ENCODE peak calls at places on chromosomes 4 and X, in eight cellular contexts. One of them, this sample, is unnamed.
A peak's percentile ranks its signal among the peaks of the same experiment; 100 is the strongest.

GRCh38 chr4:47486306-47486705 is 1.2 kb downstream of the ATP10D start:
- DNase-seq in BE2C: no peak
- DNase-seq in stimulated activated effector memory CD8-positive, alpha-beta T cell treated with anti-CD3 and anti-CD28 coated beads, Interleukin-12 subunit alpha, Interleukin-12 subunit beta, amount 100 ng/mL, for 72 hours: no peak
- DNase-seq in esophagus squamous epithelium: no peak
- DNase-seq in G401: no peak
- DNase-seq in stimulated activated CD8-positive, alpha-beta memory T cell treated with anti-CD3 and anti-CD28 coated beads, Interleukin-4, amount 100 ng/mL, for 4 hours: no peak
- DNase-seq in activated CD4-positive, alpha-beta T cell treated with anti-CD3 and anti-CD28 coated beads, Interleukin-2, amount 50 U/mL, for 1 hour: no peak
- DNase-seq in EL: peak; percentile 25
- DNase-seq in this sample: no peak

GRCh38 chr4:67104145-67104544 is 441.2 kb downstream of the CENPC start:
- DNase-seq in EL: no peak
- DNase-seq in stimulated activated effector memory CD8-positive, alpha-beta T cell treated with anti-CD3 and anti-CD28 coated beads, Interleukin-12 subunit alpha, Interleukin-12 subunit beta, amount 100 ng/mL, for 72 hours: no peak
- DNase-seq in esophagus squamous epithelium: no peak
- DNase-seq in G401: no peak
- DNase-seq in BE2C: no peak
- DNase-seq in activated CD4-positive, alpha-beta T cell treated with anti-CD3 and anti-CD28 coated beads, Interleukin-2, amount 50 U/mL, for 1 hour: no peak
- DNase-seq in stimulated activated CD8-positive, alpha-beta memory T cell treated with anti-CD3 and anti-CD28 coated beads, Interleukin-4, amount 100 ng/mL, for 4 hours: no peak
- DNase-seq in this sample: no peak

GRCh38 chrX:118347131-118347530 is 1.2 kb downstream of the WDR44 start:
- DNase-seq in G401: peak; percentile 19
- DNase-seq in EL: peak; percentile 69
- DNase-seq in stimulated activated CD8-positive, alpha-beta memory T cell treated with anti-CD3 and anti-CD28 coated beads, Interleukin-4, amount 100 ng/mL, for 4 hours: no peak
- DNase-seq in BE2C: no peak
- DNase-seq in activated CD4-positive, alpha-beta T cell treated with anti-CD3 and anti-CD28 coated beads, Interleukin-2, amount 50 U/mL, for 1 hour: no peak
- DNase-seq in stimulated activated effector memory CD8-positive, alpha-beta T cell treated with anti-CD3 and anti-CD28 coated beads, Interleukin-12 subunit alpha, Interleukin-12 subunit beta, amount 100 ng/mL, for 72 hours: no peak
- DNase-seq in esophagus squamous epithelium: no peak
- DNase-seq in this sample: no peak

GRCh38 chr4:159248383-159249178 is 145.7 kb downstream of the RAPGEF2 start:
- DNase-seq in G401: peak; percentile 80
- DNase-seq in stimulated activated CD8-positive, alpha-beta memory T cell treated with anti-CD3 and anti-CD28 coated beads, Interleukin-4, amount 100 ng/mL, for 4 hours: no peak
- DNase-seq in activated CD4-positive, alpha-beta T cell treated with anti-CD3 and anti-CD28 coated beads, Interleukin-2, amount 50 U/mL, for 1 hour: no peak
- DNase-seq in EL: peak; percentile 37
- DNase-seq in BE2C: no peak
- DNase-seq in stimulated activated effector memory CD8-positive, alpha-beta T cell treated with anti-CD3 and anti-CD28 coated beads, Interleukin-12 subunit alpha, Interleukin-12 subunit beta, amount 100 ng/mL, for 72 hours: no peak
- DNase-seq in esophagus squamous epithelium: no peak
- DNase-seq in this sample: no peak

GRCh38 chrX:31524182-31524581 is 452.3 kb upstream of the FTHL17 start:
- DNase-seq in activated CD4-positive, alpha-beta T cell treated with anti-CD3 and anti-CD28 coated beads, Interleukin-2, amount 50 U/mL, for 1 hour: no peak
- DNase-seq in EL: no peak
- DNase-seq in BE2C: no peak
- DNase-seq in stimulated activated effector memory CD8-positive, alpha-beta T cell treated with anti-CD3 and anti-CD28 coated beads, Interleukin-12 subunit alpha, Interleukin-12 subunit beta, amount 100 ng/mL, for 72 hours: no peak
- DNase-seq in esophagus squamous epithelium: no peak
- DNase-seq in stimulated activated CD8-positive, alpha-beta memory T cell treated with anti-CD3 and anti-CD28 coated beads, Interleukin-4, amount 100 ng/mL, for 4 hours: no peak
- DNase-seq in G401: no peak
- DNase-seq in this sample: no peak

GRCh38 chrX:40845331-40845911 is 110.1 kb upstream of the MED14 start:
- DNase-seq in esophagus squamous epithelium: no peak
- DNase-seq in G401: peak; percentile 2
- DNase-seq in stimulated activated effector memory CD8-positive, alpha-beta T cell treated with anti-CD3 and anti-CD28 coated beads, Interleukin-12 subunit alpha, Interleukin-12 subunit beta, amount 100 ng/mL, for 72 hours: no peak
- DNase-seq in stimulated activated CD8-positive, alpha-beta memory T cell treated with anti-CD3 and anti-CD28 coated beads, Interleukin-4, amount 100 ng/mL, for 4 hours: no peak
- DNase-seq in EL: peak; percentile 89
- DNase-seq in BE2C: no peak
- DNase-seq in activated CD4-positive, alpha-beta T cell treated with anti-CD3 and anti-CD28 coated beads, Interleukin-2, amount 50 U/mL, for 1 hour: no peak
- DNase-seq in this sample: no peak

GRCh38 chrX:8346060-8346459 is 118.6 kb upstream of the VCX3B start:
- DNase-seq in esophagus squamous epithelium: no peak
- DNase-seq in stimulated activated effector memory CD8-positive, alpha-beta T cell treated with anti-CD3 and anti-CD28 coated beads, Interleukin-12 subunit alpha, Interleukin-12 subunit beta, amount 100 ng/mL, for 72 hours: no peak
- DNase-seq in G401: no peak
- DNase-seq in EL: no peak
- DNase-seq in activated CD4-positive, alpha-beta T cell treated with anti-CD3 and anti-CD28 coated beads, Interleukin-2, amount 50 U/mL, for 1 hour: no peak
- DNase-seq in BE2C: no peak
- DNase-seq in stimulated activated CD8-positive, alpha-beta memory T cell treated with anti-CD3 and anti-CD28 coated beads, Interleukin-4, amount 100 ng/mL, for 4 hours: no peak
- DNase-seq in this sample: no peak

GRCh38 chrX:148298737-148299136 is 201.7 kb upstream of the AFF2 start:
- DNase-seq in esophagus squamous epithelium: no peak
- DNase-seq in G401: no peak
- DNase-seq in BE2C: no peak
- DNase-seq in stimulated activated effector memory CD8-positive, alpha-beta T cell treated with anti-CD3 and anti-CD28 coated beads, Interleukin-12 subunit alpha, Interleukin-12 subunit beta, amount 100 ng/mL, for 72 hours: no peak
- DNase-seq in stimulated activated CD8-positive, alpha-beta memory T cell treated with anti-CD3 and anti-CD28 coated beads, Interleukin-4, amount 100 ng/mL, for 4 hours: no peak
- DNase-seq in activated CD4-positive, alpha-beta T cell treated with anti-CD3 and anti-CD28 coated beads, Interleukin-2, amount 50 U/mL, for 1 hour: no peak
- DNase-seq in EL: no peak
- DNase-seq in this sample: no peak

GRCh38 chrX:40663078-40663740 is 15.8 kb upstream of the CXorf38 start:
- DNase-seq in stimulated activated CD8-positive, alpha-beta memory T cell treated with anti-CD3 and anti-CD28 coated beads, Interleukin-4, amount 100 ng/mL, for 4 hours: no peak
- DNase-seq in esophagus squamous epithelium: no peak
- DNase-seq in activated CD4-positive, alpha-beta T cell treated with anti-CD3 and anti-CD28 coated beads, Interleukin-2, amount 50 U/mL, for 1 hour: no peak
- DNase-seq in BE2C: no peak
- DNase-seq in stimulated activated effector memory CD8-positive, alpha-beta T cell treated with anti-CD3 and anti-CD28 coated beads, Interleukin-12 subunit alpha, Interleukin-12 subunit beta, amount 100 ng/mL, for 72 hours: no peak
- DNase-seq in G401: no peak
- DNase-seq in EL: no peak
- DNase-seq in this sample: no peak

GRCh38 chrX:125680366-125680765 is 360.7 kb downstream of the TEX13C start:
- DNase-seq in activated CD4-positive, alpha-beta T cell treated with anti-CD3 and anti-CD28 coated beads, Interleukin-2, amount 50 U/mL, for 1 hour: no peak
- DNase-seq in stimulated activated effector memory CD8-positive, alpha-beta T cell treated with anti-CD3 and anti-CD28 coated beads, Interleukin-12 subunit alpha, Interleukin-12 subunit beta, amount 100 ng/mL, for 72 hours: no peak
- DNase-seq in stimulated activated CD8-positive, alpha-beta memory T cell treated with anti-CD3 and anti-CD28 coated beads, Interleukin-4, amount 100 ng/mL, for 4 hours: no peak
- DNase-seq in G401: no peak
- DNase-seq in EL: no peak
- DNase-seq in BE2C: no peak
- DNase-seq in esophagus squamous epithelium: no peak
- DNase-seq in this sample: no peak

GRCh38 chr4:2937986-2938385 is 25.2 kb downstream of the NOP14 start:
- DNase-seq in BE2C: no peak
- DNase-seq in activated CD4-positive, alpha-beta T cell treated with anti-CD3 and anti-CD28 coated beads, Interleukin-2, amount 50 U/mL, for 1 hour: no peak
- DNase-seq in EL: no peak
- DNase-seq in stimulated activated CD8-positive, alpha-beta memory T cell treated with anti-CD3 and anti-CD28 coated beads, Interleukin-4, amount 100 ng/mL, for 4 hours: no peak
- DNase-seq in stimulated activated effector memory CD8-positive, alpha-beta T cell treated with anti-CD3 and anti-CD28 coated beads, Interleukin-12 subunit alpha, Interleukin-12 subunit beta, amount 100 ng/mL, for 72 hours: no peak
- DNase-seq in esophagus squamous epithelium: no peak
- DNase-seq in G401: no peak
- DNase-seq in this sample: peak; percentile 24

GRCh38 chrX:118974088-118974907 is at the start of gene LONRF3:
- DNase-seq in esophagus squamous epithelium: no peak
- DNase-seq in activated CD4-positive, alpha-beta T cell treated with anti-CD3 and anti-CD28 coated beads, Interleukin-2, amount 50 U/mL, for 1 hour: peak; percentile 68
- DNase-seq in stimulated activated effector memory CD8-positive, alpha-beta T cell treated with anti-CD3 and anti-CD28 coated beads, Interleukin-12 subunit alpha, Interleukin-12 subunit beta, amount 100 ng/mL, for 72 hours: peak; percentile 17
- DNase-seq in EL: peak; percentile 28
- DNase-seq in BE2C: peak; percentile 22
- DNase-seq in G401: peak; percentile 83
- DNase-seq in stimulated activated CD8-positive, alpha-beta memory T cell treated with anti-CD3 and anti-CD28 coated beads, Interleukin-4, amount 100 ng/mL, for 4 hours: peak; percentile 33
- DNase-seq in this sample: peak; percentile 75

This sample was measured in Peyer's patch.